ENCODE peak calls at places on chromosomes 13 and 19, in eight cellular contexts. One of them, this sample, is unnamed.

GRCh38 chr19:10191347-10191746 is 3.4 kb downstream of the DNMT1 start:
- DNase-seq in bronchial epithelial cell: no peak
- DNase-seq in heart right ventricle: no peak
- DNase-seq in lower leg skin: no peak
- DNase-seq in fibroblast of lung: peak
- DNase-seq in choroid plexus epithelial cell: peak
- DNase-seq in mesothelial cell of epicardium: no peak
- DNase-seq in adrenal gland: no peak
- DNase-seq in this sample: no peak

GRCh38 chr19:39411006-39411831 is 1.2 kb upstream of the PLEKHG2 start:
- DNase-seq in bronchial epithelial cell: peak
- DNase-seq in heart right ventricle: no peak
- DNase-seq in lower leg skin: peak
- DNase-seq in fibroblast of lung: peak
- DNase-seq in choroid plexus epithelial cell: peak
- DNase-seq in mesothelial cell of epicardium: no peak
- DNase-seq in adrenal gland: peak
- DNase-seq in this sample: peak

GRCh38 chr13:45369116-45369515 is 28.1 kb upstream of the TPT1 start:
- DNase-seq in bronchial epithelial cell: no peak
- DNase-seq in heart right ventricle: no peak
- DNase-seq in lower leg skin: no peak
- DNase-seq in fibroblast of lung: no peak
- DNase-seq in choroid plexus epithelial cell: no peak
- DNase-seq in mesothelial cell of epicardium: no peak
- DNase-seq in adrenal gland: no peak
- DNase-seq in this sample: no peak

GRCh38 chr19:4977299-4978174 is 8.6 kb downstream of the KDM4B start:
- DNase-seq in bronchial epithelial cell: peak
- DNase-seq in heart right ventricle: peak
- DNase-seq in lower leg skin: no peak
- DNase-seq in fibroblast of lung: peak
- DNase-seq in choroid plexus epithelial cell: peak
- DNase-seq in mesothelial cell of epicardium: no peak
- DNase-seq in adrenal gland: peak
- DNase-seq in this sample: no peak

GRCh38 chr13:37446503-37446902 is 152.1 kb downstream of the POSTN start:
- DNase-seq in bronchial epithelial cell: peak
- DNase-seq in heart right ventricle: no peak
- DNase-seq in lower leg skin: peak
- DNase-seq in fibroblast of lung: peak
- DNase-seq in choroid plexus epithelial cell: peak
- DNase-seq in mesothelial cell of epicardium: no peak
- DNase-seq in adrenal gland: no peak
- DNase-seq in this sample: no peak

GRCh38 chr19:8698433-8699063 is at the start of gene ACTL9:
- DNase-seq in bronchial epithelial cell: no peak
- DNase-seq in heart right ventricle: no peak
- DNase-seq in lower leg skin: no peak
- DNase-seq in fibroblast of lung: no peak
- DNase-seq in choroid plexus epithelial cell: no peak
- DNase-seq in mesothelial cell of epicardium: no peak
- DNase-seq in adrenal gland: no peak
- DNase-seq in this sample: no peak

GRCh38 chr13:113855931-113856715 is 7.8 kb downstream of the GAS6 start:
- DNase-seq in bronchial epithelial cell: no peak
- DNase-seq in heart right ventricle: no peak
- DNase-seq in lower leg skin: peak
- DNase-seq in fibroblast of lung: no peak
- DNase-seq in choroid plexus epithelial cell: no peak
- DNase-seq in mesothelial cell of epicardium: peak
- DNase-seq in adrenal gland: no peak
- DNase-seq in this sample: peak

GRCh38 chr19:52522555-52522954 is 4.9 kb upstream of the ZNF808 start:
- DNase-seq in bronchial epithelial cell: no peak
- DNase-seq in heart right ventricle: no peak
- DNase-seq in lower leg skin: no peak
- DNase-seq in fibroblast of lung: no peak
- DNase-seq in choroid plexus epithelial cell: no peak
- DNase-seq in mesothelial cell of epicardium: no peak
- DNase-seq in adrenal gland: no peak
- DNase-seq in this sample: no peak

GRCh38 chr19:11092181-11092538 is 2.9 kb downstream of the LDLR start:
- DNase-seq in bronchial epithelial cell: peak
- DNase-seq in heart right ventricle: no peak
- DNase-seq in lower leg skin: no peak
- DNase-seq in fibroblast of lung: peak
- DNase-seq in choroid plexus epithelial cell: peak
- DNase-seq in mesothelial cell of epicardium: no peak
- DNase-seq in adrenal gland: no peak
- DNase-seq in this sample: no peak

GRCh38 chr13:29538625-29538976 is 56.9 kb downstream of the SLC7A1 start:
- DNase-seq in bronchial epithelial cell: no peak
- DNase-seq in heart right ventricle: no peak
- DNase-seq in lower leg skin: no peak
- DNase-seq in fibroblast of lung: no peak
- DNase-seq in choroid plexus epithelial cell: no peak
- DNase-seq in mesothelial cell of epicardium: no peak
- DNase-seq in adrenal gland: no peak
- DNase-seq in this sample: no peak

GRCh38 chr19:44212865-44213346 is 574 bp downstream of the ZNF227 start:
- DNase-seq in bronchial epithelial cell: peak
- DNase-seq in heart right ventricle: no peak
- DNase-seq in lower leg skin: no peak
- DNase-seq in fibroblast of lung: peak
- DNase-seq in choroid plexus epithelial cell: peak
- DNase-seq in mesothelial cell of epicardium: no peak
- DNase-seq in adrenal gland: no peak
- DNase-seq in this sample: no peak

GRCh38 chr13:46480131-46480530 is 72.8 kb upstream of the LRCH1 start:
- DNase-seq in bronchial epithelial cell: no peak
- DNase-seq in heart right ventricle: no peak
- DNase-seq in lower leg skin: no peak
- DNase-seq in fibroblast of lung: no peak
- DNase-seq in choroid plexus epithelial cell: no peak
- DNase-seq in mesothelial cell of epicardium: no peak
- DNase-seq in adrenal gland: no peak
- DNase-seq in this sample: no peak

GRCh38 chr13:98626298-98626940 is 49.5 kb upstream of the STK24 start:
- DNase-seq in bronchial epithelial cell: no peak
- DNase-seq in heart right ventricle: no peak
- DNase-seq in lower leg skin: no peak
- DNase-seq in fibroblast of lung: no peak
- DNase-seq in choroid plexus epithelial cell: peak
- DNase-seq in mesothelial cell of epicardium: no peak
- DNase-seq in adrenal gland: no peak
- DNase-seq in this sample: no peak

GRCh38 chr13:98619556-98619955 is 42.6 kb upstream of the STK24 start:
- DNase-seq in bronchial epithelial cell: peak
- DNase-seq in heart right ventricle: no peak
- DNase-seq in lower leg skin: no peak
- DNase-seq in fibroblast of lung: no peak
- DNase-seq in choroid plexus epithelial cell: no peak
- DNase-seq in mesothelial cell of epicardium: no peak
- DNase-seq in adrenal gland: no peak
- DNase-seq in this sample: no peak

GRCh38 chr13:98622926-98623325 is 46.0 kb upstream of the STK24 start:
- DNase-seq in bronchial epithelial cell: no peak
- DNase-seq in heart right ventricle: no peak
- DNase-seq in lower leg skin: no peak
- DNase-seq in fibroblast of lung: no peak
- DNase-seq in choroid plexus epithelial cell: no peak
- DNase-seq in mesothelial cell of epicardium: no peak
- DNase-seq in adrenal gland: no peak
- DNase-seq in this sample: no peak
- TF ChIP-seq CTCF in bronchial epithelial cell: no peak
- TF ChIP-seq CTCF in heart right ventricle: no peak
- TF ChIP-seq CTCF in lower leg skin: no peak
- TF ChIP-seq CTCF in fibroblast of lung: no peak
- TF ChIP-seq CTCF in choroid plexus epithelial cell: no peak
- TF ChIP-seq CTCF in mesothelial cell of epicardium: no peak
- TF ChIP-seq CTCF in adrenal gland: no peak
- TF ChIP-seq CTCF in this sample: no peak

GRCh38 chr19:3061214-3062161 is 807 bp downstream of the TLE5 start:
- DNase-seq in bronchial epithelial cell: no peak
- DNase-seq in heart right ventricle: peak
- DNase-seq in lower leg skin: peak
- DNase-seq in fibroblast of lung: peak
- DNase-seq in choroid plexus epithelial cell: peak
- DNase-seq in mesothelial cell of epicardium: no peak
- DNase-seq in adrenal gland: no peak
- DNase-seq in this sample: peak
- TF ChIP-seq CTCF in bronchial epithelial cell: peak
- TF ChIP-seq CTCF in heart right ventricle: peak
- TF ChIP-seq CTCF in lower leg skin: no peak
- TF ChIP-seq CTCF in fibroblast of lung: peak
- TF ChIP-seq CTCF in choroid plexus epithelial cell: peak
- TF ChIP-seq CTCF in mesothelial cell of epicardium: no peak
- TF ChIP-seq CTCF in adrenal gland: peak
- TF ChIP-seq CTCF in this sample: peak

GRCh38 chr13:96960379-96960778 is 33.9 kb downstream of the OXGR1 start:
- DNase-seq in bronchial epithelial cell: no peak
- DNase-seq in heart right ventricle: no peak
- DNase-seq in lower leg skin: no peak
- DNase-seq in fibroblast of lung: no peak
- DNase-seq in choroid plexus epithelial cell: no peak
- DNase-seq in mesothelial cell of epicardium: no peak
- DNase-seq in adrenal gland: no peak
- DNase-seq in this sample: no peak

GRCh38 chr13:96968027-96968426 is 26.2 kb downstream of the OXGR1 start:
- DNase-seq in bronchial epithelial cell: no peak
- DNase-seq in heart right ventricle: no peak
- DNase-seq in lower leg skin: no peak
- DNase-seq in fibroblast of lung: no peak
- DNase-seq in choroid plexus epithelial cell: peak
- DNase-seq in mesothelial cell of epicardium: no peak
- DNase-seq in adrenal gland: no peak
- DNase-seq in this sample: no peak

GRCh38 chr13:96966415-96967102 is 27.7 kb downstream of the OXGR1 start:
- DNase-seq in bronchial epithelial cell: no peak
- DNase-seq in heart right ventricle: no peak
- DNase-seq in lower leg skin: no peak
- DNase-seq in fibroblast of lung: no peak
- DNase-seq in choroid plexus epithelial cell: no peak
- DNase-seq in mesothelial cell of epicardium: no peak
- DNase-seq in adrenal gland: no peak
- DNase-seq in this sample: no peak

GRCh38 chr13:96967248-96967745 is 27.0 kb downstream of the OXGR1 start:
- DNase-seq in bronchial epithelial cell: no peak
- DNase-seq in heart right ventricle: no peak
- DNase-seq in lower leg skin: no peak
- DNase-seq in fibroblast of lung: no peak
- DNase-seq in choroid plexus epithelial cell: peak
- DNase-seq in mesothelial cell of epicardium: no peak
- DNase-seq in adrenal gland: no peak
- DNase-seq in this sample: no peak

GRCh38 chr13:96963786-96964475 is 30.3 kb downstream of the OXGR1 start:
- DNase-seq in bronchial epithelial cell: peak
- DNase-seq in heart right ventricle: no peak
- DNase-seq in lower leg skin: no peak
- DNase-seq in fibroblast of lung: no peak
- DNase-seq in choroid plexus epithelial cell: peak
- DNase-seq in mesothelial cell of epicardium: no peak
- DNase-seq in adrenal gland: no peak
- DNase-seq in this sample: no peak
- TF ChIP-seq CTCF in bronchial epithelial cell: peak
- TF ChIP-seq CTCF in heart right ventricle: no peak
- TF ChIP-seq CTCF in lower leg skin: no peak
- TF ChIP-seq CTCF in fibroblast of lung: no peak
- TF ChIP-seq CTCF in choroid plexus epithelial cell: no peak
- TF ChIP-seq CTCF in mesothelial cell of epicardium: no peak
- TF ChIP-seq CTCF in adrenal gland: no peak
- TF ChIP-seq CTCF in this sample: no peak

GRCh38 chr13:77492982-77493381 is 42.5 kb upstream of the SCEL start:
- DNase-seq in bronchial epithelial cell: peak
- DNase-seq in heart right ventricle: no peak
- DNase-seq in lower leg skin: no peak
- DNase-seq in fibroblast of lung: peak
- DNase-seq in choroid plexus epithelial cell: peak
- DNase-seq in mesothelial cell of epicardium: no peak
- DNase-seq in adrenal gland: peak
- DNase-seq in this sample: no peak
- TF ChIP-seq CTCF in bronchial epithelial cell: peak
- TF ChIP-seq CTCF in heart right ventricle: peak
- TF ChIP-seq CTCF in lower leg skin: no peak
- TF ChIP-seq CTCF in fibroblast of lung: peak
- TF ChIP-seq CTCF in choroid plexus epithelial cell: peak
- TF ChIP-seq CTCF in mesothelial cell of epicardium: no peak
- TF ChIP-seq CTCF in adrenal gland: peak
- TF ChIP-seq CTCF in this sample: no peak